ENCODE peak calls at places on chromosomes 16 and 17, in seven cellular contexts. X is GOT3; N is fibroblast of the conjunctiva; M is left ventricle myocardium inferior; H is activated CD4-positive, CD25-positive, alpha-beta regulatory T cell; G is naive thymus-derived CD8-positive, alpha-beta T cell; V is HT1080. P is an unnamed sample.

GRCh38 chr17:42720996-42721583 is 23.8 kb downstream of the EZH1 start:
- DNase-seq in X (no peak), N (peak), M (no peak), H (no peak), G (peak), V (peak), P (peak)

GRCh38 chr17:77821114-77821513 is 137.4 kb upstream of the TNRC6C start:
- DNase-seq in X (no peak), N (no peak), M (no peak), H (no peak), G (no peak), V (no peak), P (peak)

GRCh38 chr17:27518048-27518447 is 61.8 kb downstream of the KSR1 start:
- DNase-seq in X (no peak), N (no peak), M (no peak), H (no peak), G (no peak), V (no peak), P (no peak)

GRCh38 chr17:38894276-38894675 is 24.4 kb downstream of the LASP1 start:
- DNase-seq in X (no peak), N (no peak), M (no peak), H (no peak), G (no peak), V (no peak), P (no peak)

GRCh38 chr17:73291260-73291801 is 20.5 kb downstream of the CDC42EP4 start:
- DNase-seq in X (peak), N (peak), M (peak), H (no peak), G (no peak), V (peak), P (peak)

GRCh38 chr17:20823890-20824289 is 218.9 kb downstream of the USP22 start:
- DNase-seq in X (no peak), N (no peak), M (no peak), H (no peak), G (no peak), V (no peak), P (no peak)

GRCh38 chr16:76766538-76766937 is 424.5 kb upstream of the MON1B start:
- DNase-seq in X (no peak), N (no peak), M (no peak), H (no peak), G (no peak), V (no peak), P (no peak)

GRCh38 chr16:47018223-47018891 is 44.9 kb upstream of the DNAJA2 start:
- DNase-seq in X (no peak), N (no peak), M (no peak), H (no peak), G (no peak), V (peak), P (peak)

GRCh38 chr16:51224317-51224716 is 73.2 kb upstream of the SALL1 start:
- DNase-seq in X (no peak), N (no peak), M (no peak), H (no peak), G (no peak), V (no peak), P (no peak)

GRCh38 chr17:28613916-28614315 is at the start of gene RSKR:
- DNase-seq in X (no peak), N (no peak), M (no peak), H (no peak), G (no peak), V (no peak), P (no peak)

GRCh38 chr17:50264263-50265113 is 9.8 kb upstream of the TMEM92 start:
- DNase-seq in X (no peak), N (no peak), M (no peak), H (no peak), G (no peak), V (no peak), P (no peak)

GRCh38 chr17:9272506-9272905 is 251.2 kb downstream of the NTN1 start:
- DNase-seq in X (no peak), N (no peak), M (no peak), H (no peak), G (no peak), V (no peak), P (no peak)

GRCh38 chr16:81530296-81530721 is 85.7 kb downstream of the CMIP start:
- DNase-seq in X (no peak), N (no peak), M (no peak), H (no peak), G (no peak), V (no peak), P (no peak)

GRCh38 chr17:71519285-71519684 is 601.5 kb upstream of the SOX9 start:
- DNase-seq in X (no peak), N (no peak), M (no peak), H (no peak), G (no peak), V (peak), P (no peak)

GRCh38 chr16:85307552-85308364 is 195.5 kb upstream of the CIBAR2 start:
- DNase-seq in X (no peak), N (no peak), M (no peak), H (no peak), G (no peak), V (no peak), P (no peak)

GRCh38 chr16:57529324-57530103 is 6.9 kb downstream of the CCDC102A start:
- DNase-seq in X (no peak), N (no peak), M (peak), H (no peak), G (no peak), V (no peak), P (peak)

GRCh38 chr17:20157078-20157360 is 147.9 kb downstream of the SPECC1 start:
- DNase-seq in X (no peak), N (no peak), M (no peak), H (no peak), G (no peak), V (no peak), P (no peak)

GRCh38 chr16:87552772-87553171 is 49.5 kb upstream of the JPH3 start:
- DNase-seq in X (no peak), N (no peak), M (no peak), H (no peak), G (no peak), V (peak), P (no peak)

GRCh38 chr17:12591336-12591735 is 74.4 kb upstream of the MYOCD start:
- DNase-seq in X (no peak), N (no peak), M (no peak), H (no peak), G (no peak), V (no peak), P (no peak)

GRCh38 chr17:70523407-70523806 is 354.1 kb downstream of the KCNJ2 start:
- DNase-seq in X (no peak), N (no peak), M (no peak), H (no peak), G (no peak), V (no peak), P (no peak)

GRCh38 chr17:77345260-77345910 is 204.6 kb downstream of the SEC14L1 start:
- DNase-seq in X (no peak), N (no peak), M (no peak), H (no peak), G (no peak), V (no peak), P (no peak)

GRCh38 chr17:66930933-66931332 is 33.6 kb upstream of the CACNG4 start:
- DNase-seq in X (no peak), N (no peak), M (no peak), H (no peak), G (no peak), V (no peak), P (peak)

GRCh38 chr17:49979748-49980479 is 10.9 kb downstream of the DLX4 start:
- DNase-seq in X (no peak), N (no peak), M (no peak), H (no peak), G (no peak), V (no peak), P (no peak)

GRCh38 chr17:37259030-37259735 is 116.6 kb upstream of the C17orf78 start:
- DNase-seq in X (no peak), N (no peak), M (no peak), H (no peak), G (no peak), V (peak), P (no peak)

GRCh38 chr17:57338257-57338919 is 82.1 kb downstream of the MSI2 start:
- DNase-seq in X (no peak), N (no peak), M (no peak), H (no peak), G (no peak), V (no peak), P (no peak)

GRCh38 chr17:57499648-57500049 is 243.3 kb downstream of the MSI2 start:
- DNase-seq in X (no peak), N (no peak), M (no peak), H (no peak), G (no peak), V (no peak), P (peak)

GRCh38 chr17:1055751-1056645 is 59.1 kb downstream of the TIMM22 start:
- DNase-seq in X (no peak), N (peak), M (peak), H (no peak), G (peak), V (peak), P (peak)

GRCh38 chr17:61805399-61805798 is 57.9 kb downstream of the BRIP1 start:
- DNase-seq in X (no peak), N (no peak), M (no peak), H (no peak), G (no peak), V (peak), P (no peak)

GRCh38 chr17:18967806-18968744 is 16.1 kb downstream of the SLC5A10 start:
- DNase-seq in X (no peak), N (no peak), M (no peak), H (no peak), G (no peak), V (no peak), P (no peak)